ENCODE peak calls at places on chromosomes 2 and 18, in seven cellular contexts. Z is cardiac muscle cell; P is esophagus squamous epithelium; Y is HFF-Myc; V is foreskin fibroblast; A is A549; D is CD8-positive, alpha-beta T cell. L is an unnamed sample.

GRCh38 chr2:188623995-188624643 is 332.4 kb downstream of the GULP1 start:
- DNase-seq in Z (peak; percentile 79), P (no peak), Y (peak; percentile 63), V (peak; percentile 72), A (no peak), D (no peak), L (peak; percentile 69)

GRCh38 chr2:11753452-11753885 is 7.0 kb downstream of the LPIN1 start:
- DNase-seq in Z (no peak), P (no peak), Y (no peak), V (no peak), A (no peak), D (no peak), L (no peak)

GRCh38 chr2:19651466-19651865 is 250.3 kb downstream of the TTC32 start:
- DNase-seq in Z (no peak), P (no peak), Y (no peak), V (peak; percentile 82), A (no peak), D (no peak), L (no peak)

GRCh38 chr2:106034325-106034724 is 159.8 kb downstream of the UXS1 start:
- DNase-seq in Z (no peak), P (no peak), Y (no peak), V (no peak), A (peak; percentile 27), D (no peak), L (no peak)

GRCh38 chr2:127558911-127559310 is 23.4 kb downstream of the MYO7B start:
- DNase-seq in Z (no peak), P (no peak), Y (no peak), V (no peak), A (no peak), D (no peak), L (no peak)

GRCh38 chr2:226802573-226802972 is 3.0 kb upstream of the IRS1 start:
- DNase-seq in Z (peak; percentile 93), P (no peak), Y (no peak), V (peak; percentile 92), A (peak; percentile 85), D (no peak), L (peak; percentile 84)

GRCh38 chr2:17538022-17538843 is 2.3 kb upstream of the VSNL1 start:
- DNase-seq in Z (peak; percentile 30), P (no peak), Y (no peak), V (peak; percentile 68), A (peak; percentile 20), D (no peak), L (no peak)

GRCh38 chr2:58757971-58758370 is 516.8 kb upstream of the FANCL start:
- DNase-seq in Z (no peak), P (no peak), Y (no peak), V (no peak), A (no peak), D (no peak), L (no peak)

GRCh38 chr2:217887841-217888665 is 114.7 kb downstream of the TNS1 start:
- DNase-seq in Z (peak; percentile 74), P (no peak), Y (no peak), V (no peak), A (no peak), D (no peak), L (no peak)

GRCh38 chr2:10283106-10284062 is 19.3 kb upstream of the HPCAL1 start:
- DNase-seq in Z (peak; percentile 57), P (no peak), Y (peak; percentile 78), V (peak; percentile 94), A (peak; percentile 87), D (no peak), L (no peak)

GRCh38 chr2:73156539-73157124 is 43.9 kb upstream of the RAB11FIP5 start:
- DNase-seq in Z (peak; percentile 79), P (no peak), Y (no peak), V (peak; percentile 86), A (peak; percentile 69), D (peak; percentile 56), L (peak; percentile 31)

GRCh38 chr18:58412844-58413666 is 215.8 kb downstream of the ALPK2 start:
- DNase-seq in Z (no peak), P (no peak), Y (no peak), V (no peak), A (no peak), D (no peak), L (no peak)

GRCh38 chr2:43344911-43345373 is 118.5 kb upstream of the ZFP36L2 start:
- DNase-seq in Z (no peak), P (no peak), Y (no peak), V (no peak), A (no peak), D (no peak), L (no peak)

GRCh38 chr18:25453556-25454269 is 101.7 kb upstream of the ZNF521 start:
- DNase-seq in Z (peak; percentile 9), P (no peak), Y (no peak), V (peak; percentile 54), A (no peak), D (no peak), L (peak; percentile 50)

GRCh38 chr2:165796129-165796528 is 2.1 kb upstream of the GALNT3 start:
- DNase-seq in Z (no peak), P (no peak), Y (no peak), V (no peak), A (no peak), D (no peak), L (no peak)

GRCh38 chr2:38806001-38806400 is 28.0 kb downstream of the GEMIN6 start:
- DNase-seq in Z (no peak), P (no peak), Y (no peak), V (no peak), A (no peak), D (no peak), L (no peak)

GRCh38 chr2:160609346-160609745 is 115.7 kb upstream of the RBMS1 start:
- DNase-seq in Z (no peak), P (no peak), Y (no peak), V (peak; percentile 37), A (no peak), D (no peak), L (no peak)

GRCh38 chr2:32009479-32010256 is 1.1 kb downstream of the MEMO1 start:
- DNase-seq in Z (peak; percentile 38), P (no peak), Y (no peak), V (peak; percentile 60), A (peak; percentile 35), D (peak; percentile 67), L (no peak)

GRCh38 chr2:210002158-210003157 is at the start of gene RPE:
- DNase-seq in Z (peak; percentile 96), P (peak; percentile 78), Y (peak; percentile 75), V (peak; percentile 98), A (peak; percentile 94), D (peak; percentile 98), L (peak; percentile 83)

GRCh38 chr18:45441110-45441842 is 174.0 kb upstream of the SLC14A2 start:
- DNase-seq in Z (no peak), P (no peak), Y (no peak), V (peak; percentile 55), A (no peak), D (no peak), L (no peak)

GRCh38 chr2:17813015-17813741 is 3.1 kb upstream of the MSGN1 start:
- DNase-seq in Z (peak; percentile 44), P (no peak), Y (peak; percentile 43), V (peak; percentile 58), A (no peak), D (no peak), L (no peak)

GRCh38 chr2:167750675-167751074 is 496.7 kb downstream of the STK39 start:
- DNase-seq in Z (no peak), P (no peak), Y (no peak), V (no peak), A (no peak), D (no peak), L (no peak)

GRCh38 chr2:113148606-113149552 is 21.5 kb downstream of the IL1RN start:
- DNase-seq in Z (no peak), P (no peak), Y (no peak), V (no peak), A (no peak), D (peak; percentile 44), L (no peak)

GRCh38 chr2:240701091-240701735 is 9.5 kb downstream of the AQP12A start:
- DNase-seq in Z (no peak), P (no peak), Y (no peak), V (no peak), A (no peak), D (no peak), L (no peak)

GRCh38 chr2:88600038-88600465 is 27.2 kb downstream of the EIF2AK3 start:
- DNase-seq in Z (peak; percentile 93), P (peak; percentile 11), Y (peak; percentile 95), V (peak; percentile 93), A (peak; percentile 91), D (no peak), L (peak; percentile 95)

DNA sequence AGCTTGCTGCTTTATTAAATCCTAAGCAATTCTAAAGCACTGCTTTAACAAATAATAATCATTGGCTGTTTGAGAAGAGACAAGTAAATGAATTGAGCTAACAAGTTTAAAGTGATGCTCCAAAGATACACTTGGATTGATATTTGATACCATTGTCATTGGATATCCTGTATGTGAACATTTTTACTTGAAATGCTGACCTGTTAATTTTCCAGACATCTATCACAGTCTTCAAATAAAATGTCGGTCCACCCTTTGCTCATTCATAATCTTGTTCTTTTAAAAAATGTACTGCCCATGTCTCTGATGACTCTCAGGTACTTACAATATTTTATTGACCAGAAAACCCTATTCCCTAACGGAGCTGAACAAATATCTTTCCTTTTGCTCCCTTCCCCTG is 202.1 kb downstream of the DYSF start:
- DNase-seq in Z (no peak), P (no peak), Y (no peak), V (no peak), A (no peak), D (no peak), L (no peak)
- TF ChIP-seq CTCF in Z (no peak), P (no peak), Y (no peak), V (no peak), A (no peak), D (no peak), L (no peak)

DNA sequence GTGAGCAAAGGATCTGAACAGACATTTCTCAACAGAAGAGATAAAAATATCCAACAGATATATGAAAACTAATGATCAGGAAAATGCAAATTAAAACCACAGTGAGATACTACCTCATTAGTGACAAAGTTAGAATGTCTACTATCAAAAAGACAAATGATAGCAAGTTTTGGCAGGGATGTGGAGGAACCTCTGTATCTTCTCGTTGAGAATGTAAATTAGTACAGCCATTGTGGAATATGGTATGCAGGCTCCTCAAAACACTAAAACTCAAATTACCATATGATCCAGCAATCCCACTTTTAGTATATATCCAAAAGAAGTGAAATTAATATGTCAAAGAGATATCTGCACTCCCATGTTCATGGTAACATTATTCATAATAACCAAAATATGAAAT is 427.1 kb downstream of the LRRTM4 start:
- DNase-seq in Z (no peak), P (no peak), Y (no peak), V (no peak), A (no peak), D (no peak), L (no peak)
- H3K4me3 ChIP-seq in Z (no peak overlapping the region), P (no peak overlapping the region), Y (no peak overlapping the region), V (no peak overlapping the region), A (no peak overlapping the region), D (no peak overlapping the region), L (no peak overlapping the region)

GRCh38 chr2:198476007-198476406 is 671.6 kb downstream of the PLCL1 start:
- DNase-seq in Z (no peak), P (no peak), Y (no peak), V (no peak), A (no peak), D (no peak), L (no peak)

GRCh38 chr2:198465970-198466369 is 661.6 kb downstream of the PLCL1 start:
- DNase-seq in Z (no peak), P (no peak), Y (no peak), V (no peak), A (no peak), D (no peak), L (no peak)

GRCh38 chr2:198471291-198471690 is 666.9 kb downstream of the PLCL1 start:
- DNase-seq in Z (no peak), P (no peak), Y (no peak), V (no peak), A (no peak), D (no peak), L (no peak)
- TF ChIP-seq CTCF in Z (no peak), P (no peak), Y (peak; percentile 14), V (no peak), A (no peak), D (no peak), L (no peak)

GRCh38 chr18:36481935-36482334 is 184.4 kb downstream of the FHOD3 start:
- DNase-seq in Z (no peak), P (no peak), Y (no peak), V (no peak), A (no peak), D (no peak), L (no peak)
- H3K4me3 ChIP-seq in Z (no peak overlapping the region), P (no peak overlapping the region), Y (no peak overlapping the region), V (no peak overlapping the region), A (no peak overlapping the region), D (no peak overlapping the region), L (no peak overlapping the region)